ENCODE peak calls at places on chromosomes 11 and 22, in ten cellular contexts. Z is hepatocyte; S is OCI-LY7; T is keratinocyte; W is PC-9; G is progenitor cell of endocrine pancreas; F is stomach; L is CD8-positive, alpha-beta T cell; E is GM13976; H is HepG2. M is an unnamed sample.

GRCh38 chr22:17303840-17304779 is 65.2 kb upstream of the CECR2 start:
- DNase-seq in Z (no peak), S (peak), T (no peak), W (no peak), G (no peak), F (peak), L (no peak), E (peak), H (no peak), M (peak)

GRCh38 chr11:87722756-87723599 is 452.3 kb downstream of the RAB38 start:
- DNase-seq in Z (peak), S (peak), T (no peak), W (peak), G (no peak), F (peak), L (no peak), E (peak), H (peak), M (peak)

GRCh38 chr22:20296598-20296997 is 23.3 kb downstream of the DGCR6L start:
- DNase-seq in Z (no peak), S (no peak), T (no peak), W (no peak), G (no peak), F (no peak), L (no peak), E (no peak), H (no peak), M (no peak)

GRCh38 chr11:1034001-1034400 is 2.5 kb downstream of the MUC6 start:
- DNase-seq in Z (no peak), S (no peak), T (no peak), W (peak), G (no peak), F (no peak), L (no peak), E (no peak), H (no peak), M (no peak)

GRCh38 chr11:75311858-75312288 is 39.6 kb downstream of the ARRB1 start:
- DNase-seq in Z (peak), S (no peak), T (no peak), W (no peak), G (no peak), F (peak), L (no peak), E (no peak), H (no peak), M (no peak)

GRCh38 chr22:24325105-24325757 is 54.6 kb downstream of the SPECC1L start:
- DNase-seq in Z (peak), S (peak), T (no peak), W (peak), G (no peak), F (no peak), L (no peak), E (peak), H (peak), M (peak)

GRCh38 chr11:118128821-118129474 is 23.7 kb downstream of the SCN4B start:
- DNase-seq in Z (no peak), S (no peak), T (no peak), W (no peak), G (no peak), F (no peak), L (no peak), E (no peak), H (no peak), M (no peak)

GRCh38 chr11:122661182-122661945 is 5.8 kb downstream of the UBASH3B start:
- DNase-seq in Z (no peak), S (no peak), T (peak), W (peak), G (no peak), F (no peak), L (no peak), E (no peak), H (no peak), M (no peak)

GRCh38 chr22:28299760-28300159 is 379.9 kb downstream of the TTC28 start:
- DNase-seq in Z (peak), S (no peak), T (no peak), W (no peak), G (no peak), F (no peak), L (no peak), E (no peak), H (no peak), M (no peak)

GRCh38 chr11:106276859-106277436 is 199.5 kb downstream of the AASDHPPT start:
- DNase-seq in Z (no peak), S (no peak), T (no peak), W (peak), G (no peak), F (no peak), L (no peak), E (no peak), H (no peak), M (no peak)
- TF ChIP-seq CTCF in Z (peak), S (peak), T (peak), W (peak), G (peak), F (no peak), L (no peak), E (no peak), H (peak), M (no peak)

DNA sequence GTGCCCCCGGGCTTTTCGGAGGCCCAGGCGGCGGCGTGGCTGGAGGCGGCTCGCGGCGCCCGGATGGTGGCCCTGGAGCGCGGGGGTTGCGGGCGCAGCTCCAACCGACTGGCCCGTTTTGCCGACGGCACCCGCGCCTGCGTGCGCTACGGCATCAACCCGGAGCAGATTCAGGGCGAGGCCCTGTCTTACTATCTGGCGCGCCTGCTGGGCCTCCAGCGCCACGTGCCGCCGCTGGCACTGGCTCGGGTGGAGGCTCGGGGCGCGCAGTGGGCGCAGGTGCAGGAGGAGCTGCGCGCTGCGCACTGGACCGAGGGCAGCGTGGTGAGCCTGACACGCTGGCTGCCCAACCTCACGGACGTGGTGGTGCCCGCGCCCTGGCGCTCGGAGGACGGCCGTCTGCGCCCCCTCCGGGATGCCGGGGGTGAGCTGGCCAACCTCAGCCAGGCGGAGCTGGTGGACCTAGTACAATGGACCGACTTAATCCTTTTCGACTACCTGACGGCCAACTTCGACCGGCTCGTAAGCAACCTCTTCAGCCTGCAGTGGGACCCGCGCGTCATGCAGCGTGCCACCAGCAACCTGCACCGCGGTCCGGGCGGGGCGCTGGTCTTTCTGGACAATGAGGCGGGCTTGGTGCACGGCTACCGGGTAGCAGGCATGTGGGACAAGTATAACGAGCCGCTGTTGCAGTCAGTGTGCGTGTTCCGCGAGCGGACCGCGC is 932 bp downstream of the FJX1 start:
- DNase-seq in Z (peak), S (no peak), T (no peak), W (peak), G (peak), F (no peak), L (no peak), E (peak), H (no peak), M (peak)
- TF ChIP-seq CTCF in Z (no peak), S (no peak), T (no peak), W (peak), G (peak), F (no peak), L (no peak), E (no peak), H (no peak), M (no peak)

DNA sequence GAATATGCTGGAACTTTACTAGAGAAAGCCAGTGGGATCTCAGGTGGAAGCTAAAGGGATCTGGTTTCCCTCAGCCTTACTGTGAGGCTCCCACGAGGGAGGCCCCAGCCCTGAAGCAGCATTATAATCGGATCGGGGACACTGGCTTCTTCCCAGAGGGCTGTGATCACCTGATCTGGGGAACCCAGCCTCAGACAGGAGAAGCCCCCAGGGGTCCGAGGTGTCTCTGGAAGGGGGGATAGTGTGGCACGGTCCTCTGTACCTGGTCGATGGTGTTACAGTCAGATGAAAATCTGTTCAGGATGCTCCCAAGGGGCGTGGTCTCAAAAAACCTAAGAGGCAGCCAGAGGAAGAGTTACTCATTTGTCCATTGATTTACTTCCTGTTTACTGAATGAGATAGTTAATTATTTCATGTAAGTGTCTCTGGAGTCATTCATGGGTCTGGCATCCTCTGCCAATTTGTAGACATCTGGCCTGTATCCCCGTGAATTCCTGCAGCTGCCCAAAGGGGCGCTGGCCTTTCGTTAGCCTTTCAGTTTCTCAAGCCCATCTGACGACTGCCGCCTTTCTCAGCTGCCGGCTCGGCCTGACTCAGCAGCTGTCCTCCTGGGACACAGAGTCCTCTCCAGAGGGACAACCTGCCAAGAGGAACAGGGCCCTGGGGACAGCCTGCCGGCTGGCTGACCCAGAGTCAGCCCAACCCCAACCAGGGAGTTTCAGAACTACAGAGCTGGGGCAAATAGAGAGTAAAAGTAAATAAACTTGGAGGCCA is 17.0 kb upstream of the KCNJ11 start:
- DNase-seq in Z (peak), S (no peak), T (no peak), W (no peak), G (no peak), F (peak), L (no peak), E (no peak), H (peak), M (no peak)
- TF ChIP-seq CTCF in Z (no peak), S (no peak), T (no peak), W (no peak), G (no peak), F (no peak), L (no peak), E (no peak), H (peak), M (no peak)

DNA sequence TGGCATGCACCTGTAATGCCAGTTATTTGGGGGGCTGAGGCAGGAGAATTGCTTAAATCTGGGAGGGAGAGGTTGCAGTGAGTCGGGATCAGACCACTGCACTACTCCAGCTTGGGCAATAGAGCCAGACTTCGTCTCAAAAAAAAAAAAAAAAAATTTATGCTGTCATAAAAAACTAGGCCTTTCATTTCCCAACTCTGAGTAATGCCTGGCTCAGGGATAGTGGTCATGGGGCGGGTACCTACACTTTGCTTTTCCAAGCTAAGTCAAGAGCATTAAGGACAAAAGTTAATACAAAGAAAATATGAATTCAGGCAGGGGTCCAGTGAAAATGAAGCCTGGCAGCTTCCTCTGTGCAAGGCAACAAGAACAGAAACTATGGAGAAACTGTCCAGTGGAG is 16.3 kb downstream of the CPSF7 start:
- DNase-seq in Z (no peak), S (no peak), T (no peak), W (no peak), G (no peak), F (no peak), L (no peak), E (no peak), H (no peak), M (no peak)
- TF ChIP-seq CTCF in Z (no peak), S (no peak), T (no peak), W (no peak), G (no peak), F (no peak), L (no peak), E (no peak), H (no peak), M (no peak)

GRCh38 chr22:37025500-37026070 is 6.0 kb downstream of the MPST start:
- DNase-seq in Z (no peak), S (no peak), T (no peak), W (no peak), G (no peak), F (no peak), L (no peak), E (no peak), H (no peak), M (no peak)

GRCh38 chr22:37022483-37023337 is 3.2 kb downstream of the MPST start:
- DNase-seq in Z (no peak), S (no peak), T (no peak), W (no peak), G (no peak), F (peak), L (no peak), E (no peak), H (no peak), M (no peak)

GRCh38 chr22:37026325-37026724 is 6.8 kb downstream of the MPST start:
- DNase-seq in Z (no peak), S (no peak), T (no peak), W (no peak), G (no peak), F (no peak), L (no peak), E (no peak), H (no peak), M (no peak)

GRCh38 chr22:37023743-37024338 is 4.3 kb downstream of the MPST start:
- DNase-seq in Z (no peak), S (no peak), T (no peak), W (no peak), G (no peak), F (no peak), L (no peak), E (no peak), H (peak), M (no peak)

DNA sequence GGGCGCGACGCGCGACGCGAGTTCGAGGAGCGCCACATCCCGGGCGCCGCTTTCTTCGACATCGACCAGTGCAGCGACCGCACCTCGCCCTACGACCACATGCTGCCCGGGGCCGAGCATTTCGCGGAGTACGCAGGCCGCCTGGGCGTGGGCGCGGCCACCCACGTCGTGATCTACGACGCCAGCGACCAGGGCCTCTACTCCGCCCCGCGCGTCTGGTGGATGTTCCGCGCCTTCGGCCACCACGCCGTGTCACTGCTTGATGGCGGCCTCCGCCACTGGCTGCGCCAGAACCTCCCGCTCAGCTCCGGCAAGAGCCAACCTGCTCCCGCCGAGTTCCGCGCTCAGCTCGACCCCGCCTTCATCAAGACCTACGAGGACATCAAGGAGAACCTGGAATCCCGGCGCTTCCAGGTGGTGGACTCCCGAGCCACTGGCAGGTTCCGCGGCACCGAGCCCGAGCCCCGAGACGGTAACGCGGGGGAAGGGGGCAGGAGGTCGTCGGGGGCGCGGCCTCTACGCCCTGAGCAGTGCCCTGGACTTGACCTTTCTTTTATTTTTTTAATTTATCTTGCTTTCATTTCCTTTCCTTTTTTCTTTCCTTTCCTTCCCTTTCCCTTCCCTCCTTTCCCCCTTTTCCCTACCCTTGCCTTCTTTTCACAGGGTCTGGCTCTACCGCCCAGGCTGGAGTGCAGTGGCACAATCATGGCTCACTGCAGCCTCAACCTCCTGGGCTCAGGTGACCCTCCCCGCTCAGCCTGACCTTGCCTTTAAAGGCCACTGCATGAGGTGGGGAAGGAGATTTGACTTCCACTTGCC is 5.0 kb downstream of the MPST start:
- DNase-seq in Z (no peak), S (no peak), T (no peak), W (no peak), G (no peak), F (no peak), L (no peak), E (no peak), H (no peak), M (no peak)
- TF ChIP-seq CTCF in Z (no peak), S (no peak), T (no peak), W (no peak), G (no peak), F (no peak), L (no peak), E (no peak), H (no peak), M (no peak)

DNA sequence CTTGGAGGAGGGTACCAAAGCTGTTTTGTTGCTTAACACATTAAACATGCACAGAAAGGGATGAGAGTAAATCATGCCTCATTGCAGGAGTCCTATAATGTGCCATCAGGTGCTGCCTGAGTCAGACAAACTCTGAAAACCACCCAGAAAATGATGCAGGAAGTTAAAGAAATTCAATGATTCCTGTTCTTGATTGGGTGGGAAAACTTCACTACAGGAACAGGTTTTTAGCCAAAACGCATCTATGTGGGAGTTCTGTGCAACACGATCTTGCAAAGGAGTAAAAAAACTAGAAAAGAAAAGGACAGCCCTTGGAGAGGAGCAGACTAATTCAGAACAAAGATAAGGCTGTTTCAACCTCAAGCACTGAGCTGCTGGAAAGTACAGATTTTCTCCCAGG is 2113.4 kb downstream of the LRRC4C start:
- DNase-seq in Z (no peak), S (no peak), T (no peak), W (no peak), G (no peak), F (no peak), L (no peak), E (no peak), H (no peak), M (no peak)
- TF ChIP-seq CTCF in Z (no peak), S (no peak), T (no peak), W (no peak), G (no peak), F (no peak), L (no peak), E (no peak), H (no peak), M (no peak)

GRCh38 chr11:103888541-103888951 is 147.9 kb upstream of the DDI1 start:
- DNase-seq in Z (no peak), S (no peak), T (no peak), W (peak), G (no peak), F (no peak), L (no peak), E (no peak), H (no peak), M (no peak)

GRCh38 chr11:103892603-103893002 is 143.8 kb upstream of the DDI1 start:
- DNase-seq in Z (no peak), S (no peak), T (no peak), W (no peak), G (no peak), F (no peak), L (no peak), E (no peak), H (no peak), M (no peak)

GRCh38 chr11:103890654-103891053 is 145.8 kb upstream of the DDI1 start:
- DNase-seq in Z (no peak), S (no peak), T (no peak), W (no peak), G (no peak), F (no peak), L (no peak), E (no peak), H (no peak), M (no peak)

GRCh38 chr11:103887001-103887680 is 149.3 kb upstream of the DDI1 start:
- DNase-seq in Z (no peak), S (peak), T (no peak), W (no peak), G (no peak), F (no peak), L (no peak), E (no peak), H (no peak), M (no peak)

DNA sequence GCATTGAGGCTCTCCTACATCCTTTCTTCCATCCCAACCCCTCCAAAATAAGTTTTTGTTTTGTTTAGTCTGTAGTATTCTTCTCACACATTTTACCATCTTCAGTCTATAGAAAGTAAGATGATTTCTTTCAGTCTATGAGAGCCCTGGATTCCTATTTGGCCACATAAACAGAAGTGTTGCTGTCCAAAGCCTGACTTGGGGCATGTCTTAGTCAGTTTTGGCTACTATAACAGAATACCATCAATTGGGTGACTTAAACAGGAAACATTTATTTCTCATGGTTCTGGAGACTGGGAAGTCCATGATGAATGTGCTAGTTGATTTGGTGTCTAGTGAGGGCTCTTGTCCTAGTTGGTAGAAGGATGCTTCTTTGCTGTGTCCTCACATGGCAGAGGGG is 146.8 kb upstream of the DDI1 start:
- DNase-seq in Z (no peak), S (no peak), T (no peak), W (no peak), G (no peak), F (no peak), L (no peak), E (no peak), H (no peak), M (no peak)
- TF ChIP-seq CTCF in Z (no peak), S (no peak), T (no peak), W (no peak), G (no peak), F (no peak), L (no peak), E (no peak), H (no peak), M (no peak)

M was measured in GM20000.